ENCODE peak calls at places on chromosomes 4 and X, in four cellular contexts. J is left lung; G is stimulated activated CD8-positive, alpha-beta memory T cell treated with anti-CD3 and anti-CD28 coated beads, Interleukin-4, amount 100 ng/mL, for 1 hour; N is GM03348. M is an unnamed sample.

GRCh38 chr4:155271557-155271956 is 63.1 kb downstream of the NPY2R start:
- DNase-seq in J (no peak), N (no peak), G (no peak), M (peak)

GRCh38 chr4:151967074-151967473 is 206.3 kb upstream of the GATB start:
- DNase-seq in N (no peak), G (no peak), J (no peak), M (no peak)

GRCh38 chr4:38563703-38564490 is 100.1 kb upstream of the KLF3 start:
- DNase-seq in G (no peak), J (no peak), N (no peak), M (no peak)

GRCh38 chr4:37895271-37895670 is 4.4 kb downstream of the TBC1D1 start:
- DNase-seq in G (no peak), J (no peak), N (no peak), M (no peak)

GRCh38 chrX:31061091-31061490 is 10.8 kb downstream of the FTHL17 start:
- DNase-seq in G (no peak), N (no peak), J (no peak), M (no peak)

GRCh38 chrX:120021927-120022326 is 55.6 kb downstream of the RHOXF2B start:
- DNase-seq in J (no peak), G (no peak), N (no peak), M (no peak)

GRCh38 chr4:113837397-113837796 is 75.9 kb upstream of the CAMK2D start:
- DNase-seq in N (peak), G (no peak), J (no peak), M (peak)

GRCh38 chr4:18025263-18025662 is 3.7 kb upstream of the LCORL start:
- DNase-seq in J (no peak), N (no peak), G (no peak), M (no peak)

GRCh38 chr4:15702941-15703403 is at the start of gene BST1:
- DNase-seq in N (peak), G (no peak), J (peak), M (peak)

GRCh38 chrX:80237072-80237471 is 183.2 kb upstream of the TENT5D start:
- DNase-seq in G (no peak), J (no peak), N (no peak), M (no peak)

GRCh38 chr4:98659106-98659592 is 738 bp upstream of the TSPAN5 start:
- DNase-seq in G (no peak), J (no peak), N (peak), M (peak)

GRCh38 chr4:6404611-6405416 is 67.6 kb downstream of the PPP2R2C start:
- DNase-seq in N (no peak), G (no peak), J (no peak), M (no peak)

GRCh38 chr4:47160095-47160494 is 128.7 kb downstream of the GABRB1 start:
- DNase-seq in J (no peak), N (no peak), G (no peak), M (no peak)

GRCh38 chr4:8772499-8773123 is 99.0 kb downstream of the HMX1 start:
- DNase-seq in G (no peak), J (peak), N (no peak), M (no peak)

GRCh38 chrX:11125079-11125478 is 13.9 kb downstream of the HCCS start:
- DNase-seq in N (no peak), J (no peak), G (no peak), M (no peak)

M was measured in GM23248.